ENCODE peak calls at places on chromosomes 3 and 15, in six cellular contexts. G is endothelial cell of umbilical vein, I is adipocyte, R is neural progenitor cell, S is Karpas-422, O is IMR-90. W is an unnamed sample.

GRCh38 chr3:191922570-191922969 is 461.6 kb downstream of the PYDC2 start:
- DNase-seq in G (no peak), I (no peak), R (no peak), S (no peak), O (no peak), W (no peak)

GRCh38 chr15:73708691-73709090 is 24.5 kb downstream of the CD276 start:
- DNase-seq in G (no peak), I (no peak), R (no peak), S (no peak), O (no peak), W (no peak)

GRCh38 chr15:99430881-99431401 is 134.8 kb upstream of the MEF2A start:
- DNase-seq in G (no peak), I (no peak), R (no peak), S (no peak), O (no peak), W (no peak)

GRCh38 chr15:88745696-88746095 is 57.5 kb upstream of the ACAN start:
- DNase-seq in G (no peak), I (peak; percentile 77), R (no peak), S (no peak), O (peak; percentile 75), W (no peak)

GRCh38 chr3:139265131-139266016 is 78.4 kb upstream of the MRPS22 start:
- DNase-seq in G (no peak), I (no peak), R (no peak), S (no peak), O (no peak), W (no peak)

GRCh38 chr15:39304931-39305728 is 275.7 kb upstream of the THBS1 start:
- DNase-seq in G (no peak), I (no peak), R (no peak), S (no peak), O (no peak), W (no peak)

GRCh38 chr3:189708375-189708774 is 77.2 kb downstream of the TP63 start:
- DNase-seq in G (no peak), I (no peak), R (no peak), S (no peak), O (no peak), W (no peak)

GRCh38 chr15:24856397-24857093 is 98.2 kb upstream of the SNRPN start:
- DNase-seq in G (peak; percentile 87), I (no peak), R (peak; percentile 96), S (no peak), O (peak; percentile 79), W (peak; percentile 97)

GRCh38 chr3:144097144-144097543 is 125.5 kb downstream of the DIPK2A start:
- DNase-seq in G (no peak), I (no peak), R (peak; percentile 41), S (no peak), O (no peak), W (no peak)

GRCh38 chr15:79339588-79340314 is 28.8 kb downstream of the TMED3 start:
- DNase-seq in G (peak; percentile 69), I (peak; percentile 77), R (peak; percentile 53), S (peak; percentile 83), O (peak; percentile 60), W (peak; percentile 35)

GRCh38 chr3:168620854-168621253 is 525.1 kb upstream of the GOLIM4 start:
- DNase-seq in G (peak; percentile 13), I (peak; percentile 37), R (peak; percentile 71), S (peak; percentile 71), O (no peak), W (peak; percentile 36)

GRCh38 chr15:96330064-96330449 is 443 bp upstream of the NR2F2 start:
- DNase-seq in G (peak; percentile 80), I (peak; percentile 93), R (no peak), S (no peak), O (peak; percentile 89), W (no peak)

GRCh38 chr3:138434276-138434874 is at the start of gene ESYT3:
- DNase-seq in G (peak; percentile 29), I (peak; percentile 74), R (peak; percentile 83), S (no peak), O (peak; percentile 43), W (peak; percentile 73)

GRCh38 chr3:188176884-188177283 is 22.9 kb downstream of the LPP start:
- DNase-seq in G (no peak), I (no peak), R (no peak), S (no peak), O (no peak), W (no peak)

GRCh38 chr3:15345608-15346137 is 13.3 kb upstream of the SH3BP5 start:
- DNase-seq in G (no peak), I (no peak), R (no peak), S (peak; percentile 72), O (no peak), W (no peak)

GRCh38 chr3:195096053-195096452 is 174.9 kb downstream of the XXYLT1 start:
- DNase-seq in G (no peak), I (no peak), R (no peak), S (no peak), O (no peak), W (no peak)

GRCh38 chr3:10205461-10206165 is 40.9 kb downstream of the IRAK2 start:
- DNase-seq in G (peak; percentile 93), I (peak; percentile 74), R (no peak), S (no peak), O (peak; percentile 95), W (no peak)

GRCh38 chr3:138078901-138079344 is 36.5 kb downstream of the DZIP1L start:
- DNase-seq in G (no peak), I (peak; percentile 86), R (no peak), S (no peak), O (peak; percentile 99), W (no peak)

GRCh38 chr3:173770011-173770410 is 372.5 kb downstream of the NLGN1 start:
- DNase-seq in G (peak; percentile 36), I (peak; percentile 52), R (no peak), S (no peak), O (peak; percentile 37), W (no peak)

GRCh38 chr3:41164776-41165175 is 34.5 kb upstream of the CTNNB1 start:
- DNase-seq in G (no peak), I (no peak), R (no peak), S (no peak), O (no peak), W (no peak)

GRCh38 chr3:134640378-134640777 is 10.4 kb downstream of the KY start:
- DNase-seq in G (no peak), I (no peak), R (no peak), S (no peak), O (no peak), W (no peak)

GRCh38 chr3:69199942-69200341 is 77.5 kb upstream of the LMOD3 start:
- DNase-seq in G (no peak), I (no peak), R (no peak), S (no peak), O (no peak), W (no peak)

GRCh38 chr3:58022490-58022889 is 14.3 kb downstream of the FLNB start:
- DNase-seq in G (no peak), I (no peak), R (no peak), S (no peak), O (no peak), W (no peak)

GRCh38 chr3:79639855-79640254 is 127.9 kb downstream of the ROBO1 start:
- DNase-seq in G (no peak), I (no peak), R (no peak), S (no peak), O (no peak), W (no peak)

GRCh38 chr3:170429050-170429449 is 10.4 kb downstream of the CLDN11 start:
- DNase-seq in G (peak; percentile 16), I (peak; percentile 56), R (peak; percentile 22), S (no peak), O (no peak), W (no peak)

GRCh38 chr15:36769110-36769509 is 189.7 kb downstream of the CDIN1 start:
- DNase-seq in G (peak; percentile 34), I (no peak), R (no peak), S (no peak), O (peak; percentile 84), W (no peak)

GRCh38 chr15:92803852-92804609 is 96.1 kb upstream of the CHD2 start:
- DNase-seq in G (peak; percentile 28), I (peak; percentile 99), R (no peak), S (no peak), O (peak; percentile 100), W (no peak)
- H3K9ac ChIP-seq in G (no peak overlapping the region), I (peak overlapping the region; percentile 83), R (no peak overlapping the region), S (no peak overlapping the region), O (peak overlapping the region; percentile 2), W (no peak overlapping the region)

GRCh38 chr15:74784854-74785715 is 3.2 kb downstream of the CSK start:
- DNase-seq in G (no peak), I (no peak), R (no peak), S (peak; percentile 78), O (no peak), W (no peak)
- H3K4me3 ChIP-seq in G (no peak overlapping the region), I (no peak overlapping the region), R (no peak overlapping the region), S (peak overlapping the region; percentile 94), O (no peak overlapping the region), W (no peak overlapping the region)

GRCh38 chr3:146550743-146551510 is 6.5 kb upstream of the PLSCR1 start:
- DNase-seq in G (peak; percentile 26), I (peak; percentile 76), R (no peak), S (no peak), O (peak; percentile 96), W (no peak)
- H3K9ac ChIP-seq in G (no peak overlapping the region), I (peak overlapping the region; percentile 9), R (no peak overlapping the region), S (no peak overlapping the region), O (no peak overlapping the region), W (no peak overlapping the region)

DNA sequence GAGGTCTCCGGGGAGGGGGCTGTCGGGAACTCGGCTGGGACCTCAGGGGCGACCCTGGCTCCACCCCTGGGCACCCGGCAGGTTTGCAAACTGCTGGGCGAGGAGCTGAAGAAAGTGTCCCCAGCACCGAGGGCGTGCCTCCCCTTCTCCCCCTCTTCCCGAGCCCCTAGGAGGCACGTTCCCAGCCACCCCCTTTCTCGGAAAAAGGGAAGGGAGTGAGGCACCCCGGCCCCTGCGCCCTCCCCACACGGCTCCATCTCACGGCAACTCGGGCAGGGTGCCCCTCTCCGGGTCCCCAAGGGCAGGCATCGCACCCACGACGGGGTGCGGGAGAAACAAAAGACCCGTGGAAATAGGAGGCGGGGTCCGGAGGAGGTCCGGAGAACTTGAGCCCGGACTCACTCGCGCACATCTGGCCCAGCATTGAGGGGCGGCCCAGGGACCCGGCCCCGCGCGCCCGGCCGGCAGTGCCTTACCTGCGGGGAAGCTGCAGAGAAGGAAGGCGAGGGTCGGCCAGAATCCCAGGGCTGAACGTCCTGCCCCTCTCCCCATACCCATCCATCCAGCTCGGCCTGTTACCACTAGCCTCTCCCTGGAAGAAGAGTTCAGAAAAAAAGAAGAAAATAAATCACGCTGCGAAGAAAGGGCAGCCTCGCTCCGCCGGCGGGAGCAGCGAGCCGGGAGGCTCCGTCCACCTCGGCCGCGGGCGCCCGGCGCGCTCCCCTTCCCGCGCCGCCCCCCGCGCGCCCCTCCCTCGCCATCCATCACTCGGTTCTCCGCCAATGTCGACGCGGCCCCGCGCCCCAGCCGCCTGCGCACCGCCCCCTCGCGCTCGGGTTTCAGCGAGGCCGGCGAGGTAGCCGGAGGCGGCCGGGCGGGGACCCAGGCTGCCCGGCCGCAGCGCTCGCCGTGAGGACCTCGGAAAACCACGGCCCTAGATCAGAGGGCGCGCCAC is 16.3 kb downstream of the RGMA start:
- DNase-seq in G (peak; percentile 42), I (peak; percentile 96), R (peak; percentile 96), S (no peak), O (peak; percentile 23), W (peak; percentile 70)
- H3K4me3 ChIP-seq in G (peak overlapping the region; percentile 14), I (peak overlapping the region; percentile 91), R (peak overlapping the region; percentile 95), S (no peak overlapping the region), O (peak overlapping the region; percentile 56), W (peak overlapping the region; percentile 84)

DNA sequence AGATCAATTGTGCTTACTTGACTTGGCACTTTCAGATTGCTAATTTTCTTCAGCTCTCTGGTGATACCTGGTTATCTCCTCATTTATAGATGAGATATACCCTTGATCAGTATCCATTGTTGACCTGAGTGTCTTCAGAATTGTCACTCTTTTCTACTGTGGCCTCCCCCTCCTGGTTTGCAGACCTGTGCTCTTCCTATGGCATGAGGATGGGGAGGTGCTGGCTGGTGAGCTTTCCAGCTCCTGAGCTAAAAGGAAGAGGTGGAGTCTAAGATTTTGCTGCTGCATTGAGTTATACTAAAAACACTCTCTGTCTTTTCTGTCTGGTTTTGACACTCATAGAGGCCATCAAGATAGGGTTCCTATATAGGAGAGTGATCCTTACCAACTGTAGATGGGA is 23.7 kb downstream of the UBE2Q2 start:
- DNase-seq in G (no peak), I (no peak), R (no peak), S (no peak), O (no peak), W (no peak)
- H3K9ac ChIP-seq in G (no peak overlapping the region), I (no peak overlapping the region), R (no peak overlapping the region), S (no peak overlapping the region), O (no peak overlapping the region), W (no peak overlapping the region)